ENCODE peak calls at places on chromosomes 12 and 14, in four cellular contexts. One of them, this sample, is unnamed.

GRCh38 chr12:52670961-52671360 is 9.2 kb downstream of the KRT1 start:
- DNase-seq in transverse colon: no peak
- DNase-seq in prostate gland: no peak
- DNase-seq in HCT116: no peak
- DNase-seq in this sample: no peak

GRCh38 chr14:31902002-31902401 is 175.1 kb upstream of the ARHGAP5 start:
- DNase-seq in transverse colon: no peak
- DNase-seq in prostate gland: no peak
- DNase-seq in HCT116: peak; percentile 81
- DNase-seq in this sample: no peak

GRCh38 chr12:563250-563781 is 99.9 kb downstream of the NINJ2 start:
- DNase-seq in transverse colon: no peak
- DNase-seq in prostate gland: no peak
- DNase-seq in HCT116: no peak
- DNase-seq in this sample: no peak

GRCh38 chr14:50262865-50263264 is 31.5 kb upstream of the SOS2 start:
- DNase-seq in transverse colon: no peak
- DNase-seq in prostate gland: no peak
- DNase-seq in HCT116: no peak
- DNase-seq in this sample: no peak

GRCh38 chr14:69107407-69108003 is 45.4 kb downstream of the DCAF5 start:
- DNase-seq in transverse colon: peak; percentile 33
- DNase-seq in prostate gland: peak; percentile 54
- DNase-seq in HCT116: peak; percentile 60
- DNase-seq in this sample: no peak

GRCh38 chr14:99718031-99718810 is 34.1 kb downstream of the CYP46A1 start:
- DNase-seq in transverse colon: no peak
- DNase-seq in prostate gland: no peak
- DNase-seq in HCT116: no peak
- DNase-seq in this sample: no peak

GRCh38 chr12:47783024-47783755 is 10.2 kb downstream of the SLC48A1 start:
- DNase-seq in transverse colon: no peak
- DNase-seq in prostate gland: no peak
- DNase-seq in HCT116: no peak
- DNase-seq in this sample: peak; percentile 69

GRCh38 chr14:55802986-55803431 is 223.0 kb downstream of the KTN1 start:
- DNase-seq in transverse colon: no peak
- DNase-seq in prostate gland: no peak
- DNase-seq in HCT116: peak; percentile 91
- DNase-seq in this sample: no peak

GRCh38 chr14:90795744-90796143 is 20.5 kb downstream of the TTC7B start:
- DNase-seq in transverse colon: no peak
- DNase-seq in prostate gland: no peak
- DNase-seq in HCT116: peak; percentile 37
- DNase-seq in this sample: no peak

GRCh38 chr14:72822946-72823611 is 70.8 kb downstream of the DPF3 start:
- DNase-seq in transverse colon: no peak
- DNase-seq in prostate gland: no peak
- DNase-seq in HCT116: no peak
- DNase-seq in this sample: no peak

GRCh38 chr12:107318554-107318803 is 225.1 kb upstream of the CRY1 start:
- DNase-seq in transverse colon: no peak
- DNase-seq in prostate gland: no peak
- DNase-seq in HCT116: no peak
- DNase-seq in this sample: no peak

GRCh38 chr12:49187184-49187583 is 1.7 kb downstream of the TUBA1A start:
- DNase-seq in transverse colon: no peak
- DNase-seq in prostate gland: no peak
- DNase-seq in HCT116: no peak
- DNase-seq in this sample: peak; percentile 81

GRCh38 chr12:10369557-10370150 is 20.2 kb downstream of the KLRK1 start:
- DNase-seq in transverse colon: no peak
- DNase-seq in prostate gland: no peak
- DNase-seq in HCT116: no peak
- DNase-seq in this sample: no peak

GRCh38 chr12:105280966-105281693 is 45.2 kb upstream of the APPL2 start:
- DNase-seq in transverse colon: no peak
- DNase-seq in prostate gland: no peak
- DNase-seq in HCT116: no peak
- DNase-seq in this sample: no peak

GRCh38 chr14:90483551-90483950 is 86.7 kb downstream of the CALM1 start:
- DNase-seq in transverse colon: peak; percentile 49
- DNase-seq in prostate gland: no peak
- DNase-seq in HCT116: no peak
- DNase-seq in this sample: no peak

GRCh38 chr14:96635850-96636249 is 133.7 kb downstream of the PAPOLA start:
- DNase-seq in transverse colon: no peak
- DNase-seq in prostate gland: no peak
- DNase-seq in HCT116: no peak
- DNase-seq in this sample: no peak

GRCh38 chr14:50831704-50832130 is 755 bp upstream of the NIN start:
- DNase-seq in transverse colon: no peak
- DNase-seq in prostate gland: no peak
- DNase-seq in HCT116: no peak
- DNase-seq in this sample: no peak

GRCh38 chr12:104475269-104475668 is 18.5 kb downstream of the CHST11 start:
- DNase-seq in transverse colon: no peak
- DNase-seq in prostate gland: no peak
- DNase-seq in HCT116: no peak
- DNase-seq in this sample: no peak

GRCh38 chr14:61257469-61258057 is 23.6 kb downstream of the TMEM30B start:
- DNase-seq in transverse colon: no peak
- DNase-seq in prostate gland: no peak
- DNase-seq in HCT116: no peak
- DNase-seq in this sample: no peak

GRCh38 chr12:131912526-131913274 is 16.4 kb upstream of the PUS1 start:
- DNase-seq in transverse colon: peak; percentile 42
- DNase-seq in prostate gland: peak; percentile 50
- DNase-seq in HCT116: peak; percentile 57
- DNase-seq in this sample: peak; percentile 96

GRCh38 chr14:105646175-105646574 is 119.8 kb downstream of the TMEM121 start:
- DNase-seq in transverse colon: no peak
- DNase-seq in prostate gland: no peak
- DNase-seq in HCT116: no peak
- DNase-seq in this sample: no peak

GRCh38 chr14:23531391-23531790 is 20.2 kb downstream of the ZFHX2 start:
- DNase-seq in transverse colon: no peak
- DNase-seq in prostate gland: no peak
- DNase-seq in HCT116: no peak
- DNase-seq in this sample: no peak

GRCh38 chr14:69713127-69713800 is 53.7 kb upstream of the SRSF5 start:
- DNase-seq in transverse colon: peak; percentile 47
- DNase-seq in prostate gland: peak; percentile 86
- DNase-seq in HCT116: no peak
- DNase-seq in this sample: no peak

GRCh38 chr12:119713551-119714031 is 45.7 kb downstream of the PRKAB1 start:
- DNase-seq in transverse colon: no peak
- DNase-seq in prostate gland: no peak
- DNase-seq in HCT116: no peak
- DNase-seq in this sample: no peak

GRCh38 chr12:125373375-125373774 is 308.1 kb downstream of the AACS start:
- DNase-seq in transverse colon: no peak
- DNase-seq in prostate gland: no peak
- DNase-seq in HCT116: no peak
- DNase-seq in this sample: no peak

GRCh38 chr12:108594-108993 is 42.0 kb downstream of the IQSEC3 start:
- DNase-seq in transverse colon: peak; percentile 49
- DNase-seq in prostate gland: no peak
- DNase-seq in HCT116: no peak
- DNase-seq in this sample: peak; percentile 68

GRCh38 chr12:72468505-72468904 is 196.3 kb downstream of the TRHDE start:
- DNase-seq in transverse colon: no peak
- DNase-seq in prostate gland: no peak
- DNase-seq in HCT116: no peak
- DNase-seq in this sample: no peak

DNA sequence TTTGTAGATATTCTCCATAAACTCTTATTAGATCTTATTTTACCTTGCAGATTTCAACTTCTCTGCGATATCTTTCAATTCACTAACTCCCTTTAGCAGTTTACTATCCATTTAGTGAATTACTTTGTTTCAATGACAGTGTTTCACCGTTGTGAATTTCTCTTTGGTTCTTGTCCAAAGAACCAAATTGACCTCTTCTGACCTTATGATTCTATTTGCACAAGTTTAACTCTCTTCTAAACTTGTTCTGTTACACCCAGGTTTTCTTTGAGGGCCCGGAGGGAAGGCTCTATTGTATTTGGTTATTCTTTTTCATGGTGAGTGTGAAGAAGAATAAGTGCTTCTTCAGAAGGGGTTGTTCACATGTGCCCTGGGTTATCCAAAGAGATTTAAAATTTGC is 186.7 kb downstream of the MON2 start:
- DNase-seq in transverse colon: no peak
- DNase-seq in prostate gland: no peak
- DNase-seq in HCT116: no peak
- DNase-seq in this sample: no peak
- H3K4me1 ChIP-seq in transverse colon: no peaks in the 10 kb centered on the region
- H3K4me1 ChIP-seq in prostate gland: no peaks in the 10 kb centered on the region
- H3K4me1 ChIP-seq in HCT116: no peaks in the 10 kb centered on the region
- H3K4me1 ChIP-seq in this sample: peaks cover 9% of the 10 kb centered on the region

GRCh38 chr12:25653487-25654175 is 100.5 kb upstream of the LMNTD1 start:
- DNase-seq in transverse colon: no peak
- DNase-seq in prostate gland: peak; percentile 37
- DNase-seq in HCT116: no peak
- DNase-seq in this sample: no peak
- TF ChIP-seq POLR2AphosphoS5 in transverse colon: no peak
- TF ChIP-seq POLR2AphosphoS5 in prostate gland: peak; percentile 39
- TF ChIP-seq POLR2AphosphoS5 in HCT116: no peak
- TF ChIP-seq POLR2AphosphoS5 in this sample: no peak

GRCh38 chr14:84864582-84865271 is 665.2 kb upstream of the FLRT2 start:
- DNase-seq in transverse colon: no peak
- DNase-seq in prostate gland: no peak
- DNase-seq in HCT116: no peak
- DNase-seq in this sample: no peak
- H3K4me1 ChIP-seq in transverse colon: no peaks in the 10 kb centered on the region
- H3K4me1 ChIP-seq in prostate gland: no peaks in the 10 kb centered on the region
- H3K4me1 ChIP-seq in HCT116: no peaks in the 10 kb centered on the region
- H3K4me1 ChIP-seq in this sample: no peaks in the 10 kb centered on the region

GRCh38 chr12:16606201-16606849 is 363 bp upstream of the LMO3 start:
- DNase-seq in transverse colon: no peak
- DNase-seq in prostate gland: peak; percentile 16
- DNase-seq in HCT116: no peak
- DNase-seq in this sample: peak; percentile 84
- TF ChIP-seq POLR2AphosphoS5 in transverse colon: peak; percentile 31
- TF ChIP-seq POLR2AphosphoS5 in prostate gland: no peak
- TF ChIP-seq POLR2AphosphoS5 in HCT116: no peak
- TF ChIP-seq POLR2AphosphoS5 in this sample: peak; percentile 67

DNA sequence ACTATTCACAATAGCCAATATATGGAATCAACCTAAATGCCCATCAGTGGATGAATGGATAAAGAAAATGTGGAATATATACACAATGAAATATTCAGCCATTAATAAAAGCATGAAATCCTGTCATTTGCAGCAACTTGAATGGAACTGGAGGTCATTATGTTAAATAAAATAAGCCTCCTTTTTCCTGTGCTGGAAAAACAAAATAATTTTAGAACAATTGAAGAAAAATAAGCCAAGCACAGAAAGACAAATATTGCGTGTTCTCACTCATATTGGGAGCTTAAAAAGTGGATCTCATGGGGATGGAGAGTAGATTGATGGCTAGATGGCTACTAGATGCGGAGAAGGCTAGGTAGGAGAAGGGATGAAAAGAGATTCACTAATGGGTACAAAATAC is 6.3 kb upstream of the BTG1 start:
- DNase-seq in transverse colon: no peak
- DNase-seq in prostate gland: no peak
- DNase-seq in HCT116: no peak
- DNase-seq in this sample: no peak
- H3K4me1 ChIP-seq in transverse colon: peaks cover 11% of the 10 kb centered on the region
- H3K4me1 ChIP-seq in prostate gland: no peaks in the 10 kb centered on the region
- H3K4me1 ChIP-seq in HCT116: peaks cover 1% of the 10 kb centered on the region
- H3K4me1 ChIP-seq in this sample: no peaks in the 10 kb centered on the region

GRCh38 chr14:20306079-20306423 is 300 bp upstream of the TTC5 start:
- DNase-seq in transverse colon: no peak
- DNase-seq in prostate gland: no peak
- DNase-seq in HCT116: no peak
- DNase-seq in this sample: no peak

GRCh38 chr14:20302042-20302761 is 3.5 kb downstream of the TTC5 start:
- DNase-seq in transverse colon: no peak
- DNase-seq in prostate gland: no peak
- DNase-seq in HCT116: no peak
- DNase-seq in this sample: no peak

GRCh38 chr14:20305265-20306078 is at the start of gene TTC5:
- DNase-seq in transverse colon: peak; percentile 88
- DNase-seq in prostate gland: peak; percentile 77
- DNase-seq in HCT116: peak; percentile 87
- DNase-seq in this sample: peak; percentile 88
- TF ChIP-seq POLR2AphosphoS5 in transverse colon: peak; percentile 37
- TF ChIP-seq POLR2AphosphoS5 in prostate gland: peak; percentile 78
- TF ChIP-seq POLR2AphosphoS5 in HCT116: peak; percentile 65
- TF ChIP-seq POLR2AphosphoS5 in this sample: peak; percentile 63

GRCh38 chr12:59491877-59492276 is 104.0 kb upstream of the SLC16A7 start:
- DNase-seq in transverse colon: no peak
- DNase-seq in prostate gland: no peak
- DNase-seq in HCT116: no peak
- DNase-seq in this sample: no peak

GRCh38 chr12:59484575-59484974 is 111.3 kb upstream of the SLC16A7 start:
- DNase-seq in transverse colon: no peak
- DNase-seq in prostate gland: no peak
- DNase-seq in HCT116: no peak
- DNase-seq in this sample: no peak

GRCh38 chr12:59486827-59487226 is 109.0 kb upstream of the SLC16A7 start:
- DNase-seq in transverse colon: no peak
- DNase-seq in prostate gland: no peak
- DNase-seq in HCT116: no peak
- DNase-seq in this sample: no peak
- H3K4me1 ChIP-seq in transverse colon: no peaks in the 10 kb centered on the region
- H3K4me1 ChIP-seq in prostate gland: no peaks in the 10 kb centered on the region
- H3K4me1 ChIP-seq in HCT116: no peaks in the 10 kb centered on the region
- H3K4me1 ChIP-seq in this sample: no peaks in the 10 kb centered on the region